ENCODE peak calls at places on chromosomes 11 and 22, in seven cellular contexts. P is activated CD4-positive, CD25-positive, alpha-beta regulatory T cell treated with anti-CD3 and anti-CD28 coated beads, Interleukin-2, amount 50 U/mL, for 72 hours; W is fibroblast of lung; T is iris pigment epithelial cell; I is GM03348; R is activated T-helper 1 cell treated with Interleukin-2 at 50 U/mL for 16 hours; C is A673. M is an unnamed sample.

GRCh38 chr22:37033605-37034430 is 14.3 kb downstream of the MPST start:
- DNase-seq in P (no peak), W (no peak), T (no peak), I (no peak), R (no peak), C (no peak), M (no peak)

GRCh38 chr11:115784796-115785521 is 280.7 kb upstream of the CADM1 start:
- DNase-seq in P (no peak), W (no peak), T (no peak), I (no peak), R (no peak), C (no peak), M (no peak)

GRCh38 chr11:35141538-35141937 is 2.6 kb downstream of the CD44 start:
- DNase-seq in P (no peak), W (no peak), T (no peak), I (no peak), R (no peak), C (no peak), M (peak)

GRCh38 chr11:33861366-33861765 is 30.5 kb downstream of the LMO2 start:
- DNase-seq in P (no peak), W (no peak), T (no peak), I (no peak), R (no peak), C (no peak), M (no peak)

GRCh38 chr11:75325713-75326438 is 25.6 kb downstream of the ARRB1 start:
- DNase-seq in P (no peak), W (peak), T (peak), I (peak), R (no peak), C (peak), M (peak)

GRCh38 chr11:32874144-32874543 is 18.5 kb upstream of the QSER1 start:
- DNase-seq in P (no peak), W (no peak), T (no peak), I (no peak), R (no peak), C (no peak), M (no peak)

GRCh38 chr11:32023370-32023964 is 67.4 kb upstream of the RCN1 start:
- DNase-seq in P (no peak), W (no peak), T (no peak), I (no peak), R (no peak), C (no peak), M (no peak)

GRCh38 chr22:29308148-29308790 is 1.8 kb downstream of the GAS2L1 start:
- DNase-seq in P (no peak), W (no peak), T (no peak), I (no peak), R (no peak), C (no peak), M (no peak)

GRCh38 chr11:79313513-79313912 is 127.3 kb downstream of the TENM4 start:
- DNase-seq in P (no peak), W (no peak), T (no peak), I (no peak), R (no peak), C (no peak), M (no peak)

GRCh38 chr11:106627694-106628093 is 390.6 kb downstream of the GUCY1A2 start:
- DNase-seq in P (no peak), W (no peak), T (no peak), I (no peak), R (no peak), C (no peak), M (no peak)

GRCh38 chr11:66231561-66231960 is 36.9 kb upstream of the RAB1B start:
- DNase-seq in P (no peak), W (no peak), T (no peak), I (no peak), R (no peak), C (no peak), M (no peak)

GRCh38 chr22:43171607-43172006 is 15.3 kb downstream of the TTLL12 start:
- DNase-seq in P (no peak), W (no peak), T (no peak), I (no peak), R (no peak), C (no peak), M (no peak)

GRCh38 chr11:117921456-117921855 is 7.7 kb downstream of the TMPRSS13 start:
- DNase-seq in P (no peak), W (no peak), T (no peak), I (no peak), R (no peak), C (no peak), M (no peak)

GRCh38 chr22:33210129-33210784 is 152.1 kb upstream of the SYN3 start:
- DNase-seq in P (no peak), W (peak), T (peak), I (peak), R (no peak), C (peak), M (no peak)

GRCh38 chr22:32985899-32986772 is 72.0 kb downstream of the SYN3 start:
- DNase-seq in P (peak), W (peak), T (peak), I (peak), R (no peak), C (peak), M (peak)

GRCh38 chr11:61956191-61957027 is 6.3 kb downstream of the BEST1 start:
- DNase-seq in P (no peak), W (no peak), T (no peak), I (no peak), R (no peak), C (no peak), M (no peak)